ENCODE peak calls at places on chromosomes 7 and 10, in five cellular contexts. O, W, A, Q and L are unnamed samples.

GRCh38 chr10:5151076-5151475 is 33.9 kb downstream of the AKR1C8 start:
- DNase-seq in Q (no peak), A (no peak), W (no peak), O (no peak), L (no peak)

GRCh38 chr7:82362129-82362528 is 81.4 kb downstream of the CACNA2D1 start:
- DNase-seq in Q (peak), A (no peak), O (no peak), W (no peak), L (no peak)

GRCh38 chr7:38070718-38071117 is 107.3 kb upstream of the STARD3NL start:
- DNase-seq in W (no peak), Q (no peak), O (no peak), A (no peak), L (no peak)

GRCh38 chr10:3332732-3333131 is 160.2 kb upstream of the PITRM1 start:
- DNase-seq in O (no peak), A (no peak), W (no peak), Q (no peak), L (no peak)

GRCh38 chr10:81042647-81043046 is 504.9 kb downstream of the SH2D4B start:
- DNase-seq in A (no peak), Q (no peak), W (no peak), O (no peak), L (no peak)

GRCh38 chr7:92589056-92589455 is 1.1 kb downstream of the FAM133B start:
- DNase-seq in O (no peak), Q (no peak), A (no peak), W (peak), L (no peak)

GRCh38 chr7:460374-461117 is 59.1 kb downstream of the PDGFA start:
- DNase-seq in Q (no peak), W (no peak), O (no peak), A (peak), L (no peak)

GRCh38 chr10:115004236-115004862 is 66.4 kb downstream of the TRUB1 start:
- DNase-seq in W (no peak), A (no peak), O (no peak), Q (no peak), L (no peak)

GRCh38 chr10:14613570-14613918 is 161.2 kb downstream of the FAM107B start:
- DNase-seq in O (no peak), Q (no peak), W (no peak), A (no peak), L (no peak)

GRCh38 chr7:18901351-18901750 is 216.1 kb downstream of the TWIST1 start:
- DNase-seq in W (no peak), A (no peak), Q (no peak), O (no peak), L (no peak)

GRCh38 chr7:27141591-27142561 is 1.6 kb downstream of the HOXA5 start:
- DNase-seq in A (no peak), Q (no peak), W (no peak), O (no peak), L (no peak)

GRCh38 chr7:79298145-79298760 is 155.2 kb downstream of the MAGI2 start:
- DNase-seq in W (no peak), O (no peak), A (no peak), Q (peak), L (peak)

GRCh38 chr10:121494296-121494695 is 103.9 kb downstream of the FGFR2 start:
- DNase-seq in W (no peak), O (no peak), A (no peak), Q (no peak), L (no peak)

GRCh38 chr7:32179567-32179966 is 109.4 kb upstream of the PDE1C start:
- DNase-seq in W (no peak), O (no peak), Q (no peak), A (no peak), L (no peak)

GRCh38 chr7:138889566-138889965 is 91.6 kb upstream of the ATP6V0A4 start:
- DNase-seq in Q (peak), A (no peak), O (no peak), W (no peak), L (no peak)

GRCh38 chr7:498678-499641 is 20.7 kb downstream of the PDGFA start:
- DNase-seq in A (no peak), O (no peak), Q (no peak), W (no peak), L (no peak)

GRCh38 chr10:98302711-98303365 is 34.8 kb upstream of the LOXL4 start:
- DNase-seq in O (no peak), W (no peak), A (no peak), Q (no peak), L (no peak)

GRCh38 chr10:5447071-5447470 is 34.7 kb downstream of the NET1 start:
- DNase-seq in Q (no peak), A (no peak), W (no peak), O (no peak), L (no peak)

GRCh38 chr10:3467052-3467906 is 294.7 kb upstream of the PITRM1 start:
- DNase-seq in O (no peak), Q (peak), A (no peak), W (peak), L (no peak)

GRCh38 chr10:72315611-72316385 is 38.9 kb downstream of the DNAJB12 start:
- DNase-seq in W (no peak), Q (peak), O (no peak), A (no peak), L (no peak)

GRCh38 chr10:101228682-101229274 is 485 bp downstream of the LBX1 start:
- DNase-seq in W (peak), A (no peak), O (no peak), Q (no peak), L (peak)

GRCh38 chr7:79217468-79217867 is 236.0 kb downstream of the MAGI2 start:
- DNase-seq in W (peak), O (no peak), Q (peak), A (no peak), L (no peak)

GRCh38 chr7:6175642-6176041 is 96.8 kb downstream of the CYTH3 start:
- DNase-seq in A (no peak), W (peak), O (no peak), Q (peak), L (no peak)

GRCh38 chr10:99834410-99834809 is 52.0 kb downstream of the ABCC2 start:
- DNase-seq in O (no peak), W (peak), A (no peak), Q (peak), L (no peak)

GRCh38 chr7:128899392-128899791 is 11.1 kb downstream of the KCP start:
- DNase-seq in O (no peak), A (no peak), Q (no peak), W (no peak), L (no peak)

GRCh38 chr7:4833691-4834600 is 27.9 kb downstream of the PAPOLB start:
- DNase-seq in Q (no peak), W (no peak), A (peak), O (no peak), L (no peak)

GRCh38 chr10:126207313-126207771 is 180.9 kb downstream of the ADAM12 start:
- DNase-seq in Q (no peak), W (no peak), A (no peak), O (no peak), L (no peak)

GRCh38 chr10:128062837-128063563 is 63.2 kb downstream of the MKI67 start:
- DNase-seq in Q (no peak), O (peak), A (no peak), W (no peak), L (peak)

GRCh38 chr10:113096111-113097045 is 146.3 kb downstream of the TCF7L2 start:
- DNase-seq in O (no peak), Q (no peak), W (no peak), A (no peak), L (no peak)

GRCh38 chr10:58175990-58176910 is 91.4 kb downstream of the IPMK start:
- DNase-seq in W (no peak), Q (no peak), A (no peak), O (no peak), L (no peak)

GRCh38 chr7:44595934-44596635 is 10.3 kb upstream of the OGDH start:
- DNase-seq in O (no peak), W (no peak), Q (no peak), A (no peak), L (no peak)

GRCh38 chr10:47028466-47028865 is 117.2 kb downstream of the PTPN20 start:
- DNase-seq in W (no peak), Q (no peak), O (no peak), A (no peak), L (no peak)

GRCh38 chr7:29980151-29980550 is 9.4 kb downstream of the SCRN1 start:
- DNase-seq in Q (no peak), A (no peak), W (no peak), O (no peak), L (no peak)

GRCh38 chr10:59750155-59750945 is 2.9 kb downstream of the MRLN start:
- DNase-seq in A (no peak), W (no peak), Q (no peak), O (no peak), L (no peak)

GRCh38 chr10:59753267-59753666 is at the start of gene MRLN:
- DNase-seq in Q (no peak), O (no peak), W (no peak), A (no peak), L (no peak)

GRCh38 chr10:59754951-59755350 is 1.7 kb upstream of the MRLN start:
- DNase-seq in A (no peak), W (no peak), O (no peak), Q (no peak), L (no peak)

GRCh38 chr10:59748834-59749233 is 4.4 kb downstream of the MRLN start:
- DNase-seq in W (no peak), A (no peak), O (no peak), Q (no peak), L (peak)

GRCh38 chr10:59752278-59752940 is 846 bp downstream of the MRLN start:
- DNase-seq in Q (no peak), W (no peak), A (no peak), O (no peak), L (no peak)
- TF ChIP-seq CTCF in Q (no peak), W (no peak), A (no peak), O (no peak), L (no peak)

DNA sequence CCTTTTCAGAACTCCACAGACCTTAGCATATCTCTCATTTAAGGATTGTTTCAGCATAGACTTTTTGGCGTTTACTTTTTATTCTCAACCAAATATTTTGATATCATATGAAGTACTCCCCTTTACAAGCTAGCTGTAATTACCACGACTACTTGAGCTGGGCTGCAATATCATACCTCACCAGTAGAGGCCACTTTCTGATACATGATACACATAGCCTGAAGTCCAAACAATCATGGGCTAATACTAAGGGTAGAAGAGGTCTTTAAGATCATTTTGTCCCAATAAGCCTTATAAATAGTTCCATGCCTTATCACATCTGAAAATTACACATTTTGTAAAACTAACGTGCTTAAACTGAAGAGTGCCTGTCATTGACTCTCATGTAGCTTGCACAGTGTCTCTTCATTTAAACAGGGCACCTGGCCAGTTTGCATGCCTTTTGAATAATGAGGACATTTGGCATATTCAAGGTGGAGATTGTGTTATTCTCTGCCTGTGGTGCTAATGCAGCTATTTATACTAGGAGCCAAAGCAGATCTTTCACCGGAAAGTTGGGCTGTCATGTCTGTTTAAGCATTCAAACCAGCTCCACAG is 403.7 kb upstream of the ZMIZ1 start:
- DNase-seq in A (no peak), W (no peak), O (no peak), Q (peak), L (peak)
- TF ChIP-seq CTCF in A (no peak), W (no peak), O (no peak), Q (peak), L (peak)

GRCh38 chr7:12056977-12057376 is 154.1 kb upstream of the TMEM106B start:
- DNase-seq in O (no peak), W (no peak), A (no peak), Q (no peak), L (no peak)

GRCh38 chr7:12066561-12066960 is 144.5 kb upstream of the TMEM106B start:
- DNase-seq in W (peak), A (no peak), Q (no peak), O (no peak), L (no peak)

GRCh38 chr7:12064716-12065115 is 146.4 kb upstream of the TMEM106B start:
- DNase-seq in W (no peak), O (no peak), Q (no peak), A (no peak), L (no peak)

GRCh38 chr7:12066004-12066403 is 145.1 kb upstream of the TMEM106B start:
- DNase-seq in A (no peak), W (peak), O (no peak), Q (no peak), L (no peak)

GRCh38 chr7:12062062-12062461 is 149.0 kb upstream of the TMEM106B start:
- DNase-seq in O (no peak), W (no peak), Q (no peak), A (no peak), L (no peak)
- TF ChIP-seq CTCF in O (no peak), W (no peak), Q (peak), A (peak), L (no peak)

GRCh38 chr7:46932656-46933424 is 649.1 kb downstream of the TNS3 start:
- DNase-seq in Q (peak), W (peak), A (no peak), O (no peak), L (no peak)
- TF ChIP-seq CTCF in Q (peak), W (no peak), A (no peak), O (no peak), L (no peak)